ENCODE peak calls at places on chromosomes 4 and X, in eight cellular contexts. K is lung, U is adrenal gland, L is left ventricle myocardium inferior, F is ovary, P is cardiac muscle cell, B is heart right ventricle, A is stomach. V is an unnamed sample. For H3K4me1, the result is how much of the 10 kb centered on the place peaks cover.

GRCh38 chrX:150990910-150991309 is 7.8 kb downstream of the HMGB3 start:
- DNase-seq in K (no peak), U (peak), L (no peak), F (no peak), P (no peak), B (no peak), A (no peak), V (no peak)

GRCh38 chr4:185874516-185875230 is 62.7 kb upstream of the SORBS2 start:
- DNase-seq in K (no peak), U (peak), L (no peak), F (no peak), P (no peak), B (no peak), A (no peak), V (no peak)

GRCh38 chrX:148658115-148658725 is 157.8 kb downstream of the AFF2 start:
- DNase-seq in K (no peak), U (no peak), L (no peak), F (no peak), P (no peak), B (no peak), A (no peak), V (no peak)

GRCh38 chrX:34849371-34849770 is 93.2 kb upstream of the FAM47B start:
- DNase-seq in K (no peak), U (no peak), L (no peak), F (no peak), P (no peak), B (no peak), A (no peak), V (no peak)

GRCh38 chr4:71472946-71473345 is 134.1 kb downstream of the SLC4A4 start:
- DNase-seq in K (no peak), U (no peak), L (no peak), F (no peak), P (no peak), B (no peak), A (no peak), V (no peak)

GRCh38 chr4:74400395-74400794 is 35.5 kb downstream of the EREG start:
- DNase-seq in K (no peak), U (no peak), L (no peak), F (no peak), P (no peak), B (no peak), A (no peak), V (no peak)

GRCh38 chr4:145528601-145529000 is 46.9 kb downstream of the SMAD1 start:
- DNase-seq in K (no peak), U (no peak), L (no peak), F (no peak), P (no peak), B (no peak), A (no peak), V (no peak)

GRCh38 chr4:140469806-140470733 is 28.0 kb downstream of the MGAT4D start:
- DNase-seq in K (no peak), U (no peak), L (no peak), F (peak), P (peak), B (no peak), A (no peak), V (peak)

GRCh38 chr4:182175788-182176519 is 67.2 kb upstream of the TENM3 start:
- DNase-seq in K (no peak), U (no peak), L (no peak), F (no peak), P (no peak), B (no peak), A (no peak), V (no peak)

GRCh38 chr4:149553959-149554520 is 261.6 kb downstream of the IQCM start:
- DNase-seq in K (no peak), U (no peak), L (no peak), F (no peak), P (no peak), B (no peak), A (no peak), V (no peak)

GRCh38 chrX:37998586-37999267 is 7.6 kb upstream of the SYTL5 start:
- DNase-seq in K (no peak), U (no peak), L (no peak), F (no peak), P (no peak), B (no peak), A (no peak), V (no peak)

GRCh38 chr4:33107813-33108212 is 2387.6 kb downstream of the PCDH7 start:
- DNase-seq in K (no peak), U (no peak), L (no peak), F (no peak), P (no peak), B (no peak), A (no peak), V (no peak)

GRCh38 chrX:154444755-154445246 is 860 bp downstream of the FAM50A start:
- DNase-seq in K (no peak), U (no peak), L (no peak), F (no peak), P (no peak), B (no peak), A (no peak), V (no peak)

GRCh38 chrX:42098897-42099296 is 175.5 kb upstream of the CASK start:
- DNase-seq in K (no peak), U (no peak), L (peak), F (no peak), P (peak), B (peak), A (no peak), V (no peak)

GRCh38 chr4:153159728-153160221 is 44.5 kb upstream of the TRIM2 start:
- DNase-seq in K (no peak), U (no peak), L (no peak), F (no peak), P (no peak), B (no peak), A (no peak), V (no peak)

GRCh38 chrX:107672955-107673378 is 44.7 kb downstream of the PRPS1 start:
- DNase-seq in K (peak), U (peak), L (peak), F (peak), P (peak), B (peak), A (peak), V (peak)

GRCh38 chr4:5365071-5366008 is 314.1 kb downstream of the STK32B start:
- DNase-seq in K (peak), U (no peak), L (no peak), F (no peak), P (no peak), B (no peak), A (peak), V (peak)

GRCh38 chrX:41118156-41118555 is 32.9 kb downstream of the USP9X start:
- DNase-seq in K (no peak), U (no peak), L (no peak), F (no peak), P (no peak), B (no peak), A (no peak), V (no peak)

GRCh38 chr4:74033721-74034120 is 4.8 kb downstream of the CXCL3 start:
- DNase-seq in K (no peak), U (no peak), L (no peak), F (no peak), P (no peak), B (no peak), A (no peak), V (no peak)

GRCh38 chrX:118862086-118862485 is 38.5 kb downstream of the ZCCHC12 start:
- DNase-seq in K (no peak), U (no peak), L (no peak), F (no peak), P (no peak), B (no peak), A (no peak), V (no peak)

GRCh38 chr4:170248576-170248975 is 158.8 kb upstream of the AADAT start:
- DNase-seq in K (no peak), U (no peak), L (no peak), F (no peak), P (no peak), B (no peak), A (no peak), V (no peak)

GRCh38 chr4:57764840-57765239 is 654.7 kb upstream of the IGFBP7 start:
- DNase-seq in K (no peak), U (no peak), L (no peak), F (no peak), P (no peak), B (no peak), A (no peak), V (no peak)

DNA sequence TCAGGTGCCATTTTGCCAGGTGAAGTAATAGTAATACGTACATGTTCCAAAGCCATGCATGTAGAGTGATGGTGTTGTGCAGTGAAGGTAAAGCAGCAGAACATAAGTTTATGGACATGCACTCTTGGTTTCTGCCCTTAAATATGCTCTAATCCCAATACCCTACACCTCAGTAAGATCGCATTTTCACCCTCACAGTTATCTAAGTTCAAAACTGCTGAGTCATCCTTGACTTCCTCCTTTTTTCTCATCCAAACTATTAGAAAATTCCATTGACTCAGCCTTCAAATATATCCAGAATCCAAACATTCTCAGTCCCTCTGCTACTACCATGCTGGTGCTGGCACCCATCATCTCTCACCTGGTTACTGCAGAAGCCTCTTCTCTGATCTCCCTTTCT is 652.9 kb upstream of the IGFBP7 start:
- DNase-seq in K (no peak), U (no peak), L (no peak), F (no peak), P (no peak), B (no peak), A (no peak), V (no peak)
- H3K4me3 ChIP-seq in K (no peak), U (no peak), L (no peak), F (no peak), P (no peak), B (no peak), A (no peak), V (no peak)

DNA sequence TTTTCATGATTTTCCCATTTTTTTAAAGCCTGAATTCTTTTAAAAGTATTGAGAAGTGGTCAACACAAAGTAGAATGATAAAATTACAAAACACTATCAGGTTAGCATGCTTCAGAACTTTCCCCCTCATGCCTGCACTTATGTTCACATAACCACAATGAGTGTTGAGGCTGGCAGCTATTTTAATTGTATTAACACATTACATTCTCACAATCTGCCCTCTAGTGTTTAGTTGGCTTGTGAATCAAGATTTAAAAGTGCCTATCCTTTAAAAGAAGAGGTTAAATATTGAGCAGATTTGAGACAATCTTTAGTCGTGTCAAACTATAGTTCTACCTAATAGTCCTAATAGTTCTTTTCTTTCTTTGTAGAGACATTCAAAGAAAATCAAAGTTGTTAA is 93.6 kb upstream of the NAP1L5 start:
- DNase-seq in K (no peak), U (no peak), L (no peak), F (no peak), P (no peak), B (no peak), A (no peak), V (no peak)
- TF ChIP-seq CTCF in K (no peak), U (no peak), L (peak), F (no peak), P (peak), B (no peak), A (no peak), V (no peak)

GRCh38 chr4:110619001-110619350 is 3.9 kb downstream of the PITX2 start:
- DNase-seq in K (no peak), U (no peak), L (no peak), F (no peak), P (no peak), B (no peak), A (no peak), V (no peak)
- H3K4me1 ChIP-seq in K (under half), U (under half), L (under half), F (under half), P (under half), B (under half), A (under half), V (under half)

DNA sequence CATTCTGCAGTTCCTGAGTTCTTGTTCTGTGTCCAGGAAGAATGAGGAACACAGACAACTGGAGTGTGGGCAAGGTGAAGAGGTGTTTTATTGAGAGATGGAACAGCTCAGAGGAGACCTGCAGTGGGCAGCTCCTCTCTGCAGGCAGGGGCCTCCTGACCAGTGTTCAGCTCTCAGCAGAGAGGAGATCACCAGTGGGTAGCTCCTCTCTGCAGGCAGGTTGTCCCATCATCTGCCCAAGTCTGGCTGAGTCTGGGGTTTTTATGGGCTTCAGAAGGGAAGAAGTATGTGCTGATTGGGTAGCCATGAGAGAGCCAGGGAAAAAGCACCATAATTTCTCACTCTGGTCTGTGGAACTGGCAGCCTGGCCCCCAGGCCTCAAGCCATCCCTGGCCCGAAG is 56.0 kb upstream of the RASGEF1B start:
- DNase-seq in K (no peak), U (no peak), L (no peak), F (no peak), P (no peak), B (no peak), A (no peak), V (no peak)
- H3K4me3 ChIP-seq in K (no peak), U (no peak), L (no peak), F (no peak), P (no peak), B (no peak), A (no peak), V (no peak)

GRCh38 chr4:173314715-173315114 is 19.4 kb downstream of the HMGB2 start:
- DNase-seq in K (no peak), U (no peak), L (no peak), F (no peak), P (no peak), B (no peak), A (no peak), V (no peak)

GRCh38 chr4:173319696-173320095 is 14.5 kb downstream of the HMGB2 start:
- DNase-seq in K (no peak), U (no peak), L (no peak), F (no peak), P (no peak), B (no peak), A (no peak), V (no peak)

GRCh38 chr4:173316060-173316459 is 18.1 kb downstream of the HMGB2 start:
- DNase-seq in K (no peak), U (no peak), L (no peak), F (no peak), P (no peak), B (no peak), A (no peak), V (no peak)

GRCh38 chr4:173318648-173319211 is 15.4 kb downstream of the HMGB2 start:
- DNase-seq in K (no peak), U (no peak), L (no peak), F (no peak), P (peak), B (no peak), A (no peak), V (no peak)

GRCh38 chr4:173317003-173317402 is 17.2 kb downstream of the HMGB2 start:
- DNase-seq in K (no peak), U (no peak), L (no peak), F (no peak), P (peak), B (no peak), A (no peak), V (no peak)
- TF ChIP-seq CTCF in K (no peak), U (no peak), L (peak), F (no peak), P (no peak), B (no peak), A (no peak), V (no peak)

GRCh38 chr4:40243390-40243948 is 46.6 kb downstream of the RHOH start:
- DNase-seq in K (no peak), U (no peak), L (no peak), F (no peak), P (no peak), B (no peak), A (no peak), V (no peak)
- H3K4me1 ChIP-seq in K (under half), U (under half), L (under half), F (under half), P (under half), B (under half), A (under half), V (under half)

GRCh38 chr4:27620886-27621285 is 760.2 kb downstream of the STIM2 start:
- DNase-seq in K (no peak), U (no peak), L (no peak), F (no peak), P (no peak), B (no peak), A (no peak), V (no peak)
- H3K4me3 ChIP-seq in K (no peak), U (no peak), L (no peak), F (no peak), P (no peak), B (no peak), A (no peak), V (no peak)

V was measured in body of pancreas.